ENCODE peak calls at places on chromosomes 2 and 18, in ten cellular contexts. V is choroid plexus epithelial cell, U is uterus, X is foreskin fibroblast, A is BJ, W is left lung, F is fibroblast of the aortic adventitia, T is lower lobe of right lung, B is transverse colon, N is kidney epithelial cell. H is an unnamed sample.

GRCh38 chr2:46650556-46651001 is 171.2 kb downstream of the TMEM247 start:
- DNase-seq in V (peak), X (peak), T (no peak), N (no peak), U (peak), W (no peak), A (no peak), F (peak), B (peak), H (peak)

GRCh38 chr2:134052173-134052572 is 201.7 kb upstream of the MGAT5 start:
- DNase-seq in W (no peak), X (no peak), T (no peak), V (no peak), U (no peak), N (no peak), B (no peak), A (no peak), F (no peak), H (no peak)

GRCh38 chr2:111923271-111923670 is 24.9 kb downstream of the MERTK start:
- DNase-seq in N (no peak), B (no peak), X (peak), W (no peak), A (no peak), U (no peak), F (peak), V (no peak), T (no peak), H (peak)

GRCh38 chr2:10136187-10136934 is 13.8 kb downstream of the RRM2 start:
- DNase-seq in T (no peak), A (no peak), X (no peak), W (no peak), B (no peak), V (no peak), U (no peak), F (no peak), N (no peak), H (no peak)

GRCh38 chr2:45237128-45237527 is 227.9 kb upstream of the SIX2 start:
- DNase-seq in T (no peak), U (no peak), N (no peak), F (no peak), X (no peak), A (no peak), W (no peak), B (no peak), V (peak), H (peak)

GRCh38 chr2:82740527-82740926 is 1718.6 kb downstream of the SUCLG1 start:
- DNase-seq in N (no peak), A (no peak), F (no peak), B (no peak), U (no peak), T (no peak), W (no peak), V (no peak), X (no peak), H (no peak)

GRCh38 chr2:161416294-161416632 is at the start of gene TBR1:
- DNase-seq in W (no peak), N (no peak), V (no peak), B (no peak), X (no peak), U (no peak), A (no peak), F (no peak), T (no peak), H (no peak)

GRCh38 chr2:163419000-163419575 is 316.7 kb downstream of the FIGN start:
- DNase-seq in X (no peak), U (no peak), T (no peak), N (no peak), A (no peak), V (peak), W (no peak), F (peak), B (no peak), H (no peak)

GRCh38 chr2:101364878-101365277 is 22.4 kb downstream of the CREG2 start:
- DNase-seq in N (no peak), F (no peak), B (no peak), V (no peak), X (no peak), T (no peak), A (no peak), U (no peak), W (no peak), H (no peak)

GRCh38 chr18:3261393-3262233 is at the start of gene MYL12B:
- DNase-seq in V (peak), U (peak), F (peak), A (no peak), N (no peak), W (peak), T (peak), X (peak), B (peak), H (peak)

GRCh38 chr2:99858951-99859596 is 283.3 kb downstream of the AFF3 start:
- DNase-seq in B (no peak), V (no peak), W (no peak), U (peak), F (peak), N (no peak), X (no peak), A (no peak), T (no peak), H (no peak)

GRCh38 chr2:68352651-68353386 is 12.3 kb upstream of the PLEK start:
- DNase-seq in T (no peak), U (no peak), X (no peak), W (no peak), A (no peak), F (peak), B (no peak), N (no peak), V (peak), H (no peak)

GRCh38 chr2:126359494-126359893 is 296.5 kb upstream of the GYPC start:
- DNase-seq in B (no peak), N (no peak), X (no peak), T (no peak), F (peak), V (peak), W (no peak), A (no peak), U (no peak), H (peak)
- TF ChIP-seq CTCF in B (no peak), N (peak), X (no peak), T (no peak), F (peak), V (peak), W (peak), A (peak), U (no peak), H (peak)

GRCh38 chr18:79772108-79772864 is 25.5 kb upstream of the KCNG2 start:
- DNase-seq in A (no peak), X (no peak), T (peak), V (no peak), F (no peak), B (peak), U (no peak), N (no peak), W (peak), H (no peak)

GRCh38 chr18:79769698-79770500 is 27.8 kb upstream of the KCNG2 start:
- DNase-seq in A (no peak), N (no peak), F (no peak), V (no peak), U (no peak), W (no peak), T (no peak), X (no peak), B (peak), H (no peak)

GRCh38 chr18:79771446-79772107 is 26.2 kb upstream of the KCNG2 start:
- DNase-seq in A (no peak), W (no peak), N (no peak), U (no peak), T (peak), X (no peak), B (peak), V (no peak), F (no peak), H (no peak)

GRCh38 chr18:79770501-79770815 is 27.3 kb upstream of the KCNG2 start:
- DNase-seq in A (no peak), N (no peak), V (no peak), U (no peak), T (no peak), B (peak), X (no peak), F (no peak), W (no peak), H (no peak)

DNA sequence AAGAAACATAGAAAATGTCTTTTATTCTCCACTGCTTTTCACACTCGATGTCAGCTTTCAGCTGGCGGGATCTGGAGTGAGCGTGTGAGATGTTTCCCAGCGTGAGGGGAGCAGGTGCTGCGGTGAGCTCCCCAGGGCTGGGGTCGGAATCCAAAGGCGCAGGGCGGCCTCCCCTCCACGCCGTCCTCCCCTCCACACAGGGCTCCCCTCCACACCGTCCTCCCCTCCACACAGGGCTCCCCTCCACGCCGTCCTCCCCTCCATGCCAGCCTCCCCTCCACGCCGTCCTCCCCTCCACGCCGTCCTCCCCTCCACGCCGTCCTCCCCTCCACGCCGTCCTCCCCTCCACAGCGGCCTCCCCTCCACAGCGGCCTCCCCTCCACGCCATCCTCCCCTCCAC is 26.9 kb upstream of the KCNG2 start:
- DNase-seq in X (no peak), N (no peak), V (no peak), T (no peak), F (no peak), B (peak), W (no peak), U (no peak), A (no peak), H (no peak)
- H3K4me3 ChIP-seq in X (no peak), N (no peak), V (no peak), T (no peak), F (no peak), B (no peak), W (no peak), U (no peak), A (no peak), H (no peak)

GRCh38 chr18:59634096-59634495 is 63.1 kb downstream of the CCBE1 start:
- DNase-seq in N (no peak), W (no peak), T (no peak), B (no peak), F (no peak), A (no peak), U (no peak), X (peak), V (peak), H (no peak)

GRCh38 chr18:59628995-59629394 is 68.2 kb downstream of the CCBE1 start:
- DNase-seq in T (no peak), N (no peak), U (no peak), B (no peak), X (no peak), W (no peak), F (no peak), V (peak), A (no peak), H (no peak)

GRCh38 chr18:59629894-59630293 is 67.3 kb downstream of the CCBE1 start:
- DNase-seq in A (no peak), B (no peak), W (no peak), V (peak), U (peak), N (no peak), X (peak), F (no peak), T (no peak), H (peak)

GRCh38 chr18:59627414-59627813 is 69.8 kb downstream of the CCBE1 start:
- DNase-seq in N (no peak), W (no peak), X (peak), U (no peak), F (no peak), V (no peak), A (no peak), B (no peak), T (no peak), H (no peak)

GRCh38 chr18:59631583-59632181 is 65.5 kb downstream of the CCBE1 start:
- DNase-seq in B (no peak), W (no peak), U (no peak), N (no peak), A (no peak), F (peak), V (peak), T (no peak), X (peak), H (peak)
- TF ChIP-seq CTCF in B (peak), W (peak), U (peak), N (peak), A (peak), F (peak), V (peak), T (peak), X (peak), H (peak)

GRCh38 chr2:39202639-39203369 is 41.0 kb downstream of the CDKL4 start:
- DNase-seq in B (no peak), F (peak), A (no peak), N (no peak), X (no peak), U (no peak), V (peak), T (no peak), W (no peak), H (no peak)
- H3K4me3 ChIP-seq in B (no peak), F (no peak), A (no peak), N (no peak), X (no peak), U (no peak), V (no peak), T (no peak), W (no peak), H (no peak)

GRCh38 chr18:12886498-12887126 is 2.6 kb upstream of the PTPN2 start:
- DNase-seq in W (no peak), F (no peak), V (no peak), U (no peak), N (no peak), A (no peak), T (no peak), B (no peak), X (no peak), H (no peak)
- TF ChIP-seq CTCF in W (peak), F (peak), V (peak), U (no peak), N (peak), A (peak), T (peak), B (no peak), X (peak), H (peak)

GRCh38 chr2:17748745-17749144 is 4.9 kb downstream of the SMC6 start:
- DNase-seq in W (no peak), F (no peak), T (no peak), V (peak), A (no peak), N (no peak), X (no peak), B (no peak), U (no peak), H (no peak)
- H3K4me3 ChIP-seq in W (no peak), F (no peak), T (no peak), V (no peak), A (no peak), N (no peak), X (no peak), B (no peak), U (no peak), H (no peak)

H was measured in fibroblast of villous mesenchyme.